ENCODE peak calls at places on chromosomes 5 and 9, in five cellular contexts. One of them, this sample, is unnamed.
A peak's percentile ranks its signal among the peaks of the same experiment; 100 is the strongest.

GRCh38 chr5:93267736-93268135 is 313.3 kb downstream of the NR2F1-AS1 start:
- DNase-seq in colonic mucosa: no peak
- DNase-seq in GM04504: no peak
- DNase-seq in activated CD8-positive, alpha-beta memory T cell treated with anti-CD3 and anti-CD28 coated beads for 24 hours: no peak
- DNase-seq in stimulated activated CD4-positive, alpha-beta T cell treated with anti-CD3 and anti-CD28 coated beads, Interleukin-1b, Interleukin-23, amount 100 ng/mL, for 1 hour: no peak
- DNase-seq in this sample: no peak

GRCh38 chr9:132754236-132754635 is 84.0 kb downstream of the GTF3C4 start:
- DNase-seq in stimulated activated CD4-positive, alpha-beta T cell treated with anti-CD3 and anti-CD28 coated beads, Interleukin-1b, Interleukin-23, amount 100 ng/mL, for 1 hour: no peak
- DNase-seq in activated CD8-positive, alpha-beta memory T cell treated with anti-CD3 and anti-CD28 coated beads for 24 hours: no peak
- DNase-seq in colonic mucosa: no peak
- DNase-seq in GM04504: no peak
- DNase-seq in this sample: no peak

GRCh38 chr9:36870960-36871359 is 163.1 kb downstream of the PAX5 start:
- DNase-seq in stimulated activated CD4-positive, alpha-beta T cell treated with anti-CD3 and anti-CD28 coated beads, Interleukin-1b, Interleukin-23, amount 100 ng/mL, for 1 hour: no peak
- DNase-seq in GM04504: no peak
- DNase-seq in colonic mucosa: no peak
- DNase-seq in activated CD8-positive, alpha-beta memory T cell treated with anti-CD3 and anti-CD28 coated beads for 24 hours: no peak
- DNase-seq in this sample: no peak

GRCh38 chr5:109655841-109656240 is 33.9 kb upstream of the MAN2A1 start:
- DNase-seq in GM04504: no peak
- DNase-seq in colonic mucosa: no peak
- DNase-seq in activated CD8-positive, alpha-beta memory T cell treated with anti-CD3 and anti-CD28 coated beads for 24 hours: no peak
- DNase-seq in stimulated activated CD4-positive, alpha-beta T cell treated with anti-CD3 and anti-CD28 coated beads, Interleukin-1b, Interleukin-23, amount 100 ng/mL, for 1 hour: no peak
- DNase-seq in this sample: no peak

GRCh38 chr9:98130576-98131228 is 11.7 kb upstream of the TRIM14 start:
- DNase-seq in colonic mucosa: no peak
- DNase-seq in stimulated activated CD4-positive, alpha-beta T cell treated with anti-CD3 and anti-CD28 coated beads, Interleukin-1b, Interleukin-23, amount 100 ng/mL, for 1 hour: no peak
- DNase-seq in activated CD8-positive, alpha-beta memory T cell treated with anti-CD3 and anti-CD28 coated beads for 24 hours: no peak
- DNase-seq in GM04504: no peak
- DNase-seq in this sample: no peak

GRCh38 chr9:14768561-14769234 is 46.2 kb upstream of the CER1 start:
- DNase-seq in activated CD8-positive, alpha-beta memory T cell treated with anti-CD3 and anti-CD28 coated beads for 24 hours: no peak
- DNase-seq in GM04504: peak; percentile 31
- DNase-seq in stimulated activated CD4-positive, alpha-beta T cell treated with anti-CD3 and anti-CD28 coated beads, Interleukin-1b, Interleukin-23, amount 100 ng/mL, for 1 hour: no peak
- DNase-seq in colonic mucosa: no peak
- DNase-seq in this sample: peak; percentile 43

GRCh38 chr9:117414220-117414905 is 494 bp downstream of the ASTN2 start:
- DNase-seq in stimulated activated CD4-positive, alpha-beta T cell treated with anti-CD3 and anti-CD28 coated beads, Interleukin-1b, Interleukin-23, amount 100 ng/mL, for 1 hour: no peak
- DNase-seq in colonic mucosa: no peak
- DNase-seq in GM04504: no peak
- DNase-seq in activated CD8-positive, alpha-beta memory T cell treated with anti-CD3 and anti-CD28 coated beads for 24 hours: peak; percentile 55
- DNase-seq in this sample: no peak

GRCh38 chr9:36815023-36815422 is 219.0 kb downstream of the PAX5 start:
- DNase-seq in activated CD8-positive, alpha-beta memory T cell treated with anti-CD3 and anti-CD28 coated beads for 24 hours: no peak
- DNase-seq in stimulated activated CD4-positive, alpha-beta T cell treated with anti-CD3 and anti-CD28 coated beads, Interleukin-1b, Interleukin-23, amount 100 ng/mL, for 1 hour: no peak
- DNase-seq in GM04504: no peak
- DNase-seq in colonic mucosa: no peak
- DNase-seq in this sample: no peak